ENCODE peak calls at places on chromosomes 2 and 18, in nine cellular contexts. One of them, this sample, is unnamed.

GRCh38 chr18:11387880-11388279 is 221.5 kb upstream of the SLC35G4 start:
- DNase-seq in CD4-positive, alpha-beta T cell: no peak
- DNase-seq in B cell: no peak
- DNase-seq in cardiac muscle cell: peak; percentile 63
- DNase-seq in lower lobe of right lung: no peak
- DNase-seq in cardiac fibroblast: peak; percentile 51
- DNase-seq in fibroblast of mammary gland: peak; percentile 51
- DNase-seq in HFFc6: peak; percentile 59
- DNase-seq in HL-60: peak; percentile 69
- DNase-seq in this sample: no peak

GRCh38 chr2:197195591-197195990 is 115.0 kb downstream of the ANKRD44 start:
- DNase-seq in CD4-positive, alpha-beta T cell: no peak
- DNase-seq in HL-60: no peak
- DNase-seq in HFFc6: no peak
- DNase-seq in fibroblast of mammary gland: no peak
- DNase-seq in cardiac muscle cell: no peak
- DNase-seq in cardiac fibroblast: no peak
- DNase-seq in B cell: no peak
- DNase-seq in lower lobe of right lung: no peak
- DNase-seq in this sample: no peak

GRCh38 chr2:239052046-239052445 is 204.2 kb downstream of the TWIST2 start:
- DNase-seq in B cell: no peak
- DNase-seq in CD4-positive, alpha-beta T cell: no peak
- DNase-seq in HL-60: no peak
- DNase-seq in lower lobe of right lung: no peak
- DNase-seq in cardiac muscle cell: no peak
- DNase-seq in fibroblast of mammary gland: no peak
- DNase-seq in cardiac fibroblast: no peak
- DNase-seq in HFFc6: no peak
- DNase-seq in this sample: no peak

GRCh38 chr18:76490701-76491171 is 4.3 kb downstream of the ZNF516 start:
- DNase-seq in fibroblast of mammary gland: peak; percentile 38
- DNase-seq in HL-60: peak; percentile 29
- DNase-seq in HFFc6: no peak
- DNase-seq in cardiac muscle cell: peak; percentile 25
- DNase-seq in CD4-positive, alpha-beta T cell: peak; percentile 66
- DNase-seq in cardiac fibroblast: no peak
- DNase-seq in B cell: peak; percentile 72
- DNase-seq in lower lobe of right lung: peak; percentile 81
- DNase-seq in this sample: no peak

GRCh38 chr2:112640800-112641675 is 4.7 kb upstream of the SLC20A1 start:
- DNase-seq in CD4-positive, alpha-beta T cell: no peak
- DNase-seq in cardiac fibroblast: peak; percentile 80
- DNase-seq in B cell: no peak
- DNase-seq in HFFc6: peak; percentile 71
- DNase-seq in cardiac muscle cell: peak; percentile 87
- DNase-seq in lower lobe of right lung: no peak
- DNase-seq in HL-60: no peak
- DNase-seq in fibroblast of mammary gland: peak; percentile 97
- DNase-seq in this sample: no peak

GRCh38 chr2:76427447-76427846 is 716.7 kb upstream of the GCFC2 start:
- DNase-seq in B cell: no peak
- DNase-seq in fibroblast of mammary gland: no peak
- DNase-seq in cardiac fibroblast: no peak
- DNase-seq in HL-60: no peak
- DNase-seq in CD4-positive, alpha-beta T cell: no peak
- DNase-seq in cardiac muscle cell: no peak
- DNase-seq in lower lobe of right lung: no peak
- DNase-seq in HFFc6: no peak
- DNase-seq in this sample: no peak

GRCh38 chr2:112709703-112710102 is 11.1 kb upstream of the NT5DC4 start:
- DNase-seq in cardiac fibroblast: no peak
- DNase-seq in B cell: no peak
- DNase-seq in fibroblast of mammary gland: no peak
- DNase-seq in HL-60: no peak
- DNase-seq in CD4-positive, alpha-beta T cell: no peak
- DNase-seq in lower lobe of right lung: no peak
- DNase-seq in cardiac muscle cell: no peak
- DNase-seq in HFFc6: no peak
- DNase-seq in this sample: no peak

GRCh38 chr2:64640153-64641044 is 13.3 kb downstream of the SERTAD2 start:
- DNase-seq in cardiac fibroblast: no peak
- DNase-seq in CD4-positive, alpha-beta T cell: no peak
- DNase-seq in lower lobe of right lung: no peak
- DNase-seq in B cell: no peak
- DNase-seq in cardiac muscle cell: peak; percentile 27
- DNase-seq in HFFc6: peak; percentile 7
- DNase-seq in HL-60: no peak
- DNase-seq in fibroblast of mammary gland: no peak
- DNase-seq in this sample: no peak

GRCh38 chr18:28208712-28209265 is 31.9 kb upstream of the CDH2 start:
- DNase-seq in CD4-positive, alpha-beta T cell: no peak
- DNase-seq in HL-60: no peak
- DNase-seq in cardiac fibroblast: no peak
- DNase-seq in cardiac muscle cell: no peak
- DNase-seq in B cell: no peak
- DNase-seq in fibroblast of mammary gland: no peak
- DNase-seq in lower lobe of right lung: no peak
- DNase-seq in HFFc6: no peak
- DNase-seq in this sample: no peak

GRCh38 chr2:149422337-149422990 is 92.1 kb downstream of the LYPD6 start:
- DNase-seq in CD4-positive, alpha-beta T cell: no peak
- DNase-seq in cardiac fibroblast: peak; percentile 44
- DNase-seq in HL-60: no peak
- DNase-seq in lower lobe of right lung: no peak
- DNase-seq in fibroblast of mammary gland: no peak
- DNase-seq in cardiac muscle cell: peak; percentile 31
- DNase-seq in B cell: no peak
- DNase-seq in HFFc6: peak; percentile 56
- DNase-seq in this sample: no peak

GRCh38 chr2:146807568-146808168 is 1037.2 kb upstream of the ACVR2A start:
- DNase-seq in lower lobe of right lung: no peak
- DNase-seq in HFFc6: no peak
- DNase-seq in HL-60: no peak
- DNase-seq in fibroblast of mammary gland: no peak
- DNase-seq in cardiac muscle cell: no peak
- DNase-seq in B cell: no peak
- DNase-seq in cardiac fibroblast: no peak
- DNase-seq in CD4-positive, alpha-beta T cell: no peak
- DNase-seq in this sample: no peak

GRCh38 chr2:163794635-163795034 is 58.8 kb upstream of the FIGN start:
- DNase-seq in cardiac fibroblast: peak; percentile 32
- DNase-seq in lower lobe of right lung: no peak
- DNase-seq in cardiac muscle cell: peak; percentile 16
- DNase-seq in HL-60: no peak
- DNase-seq in B cell: no peak
- DNase-seq in HFFc6: no peak
- DNase-seq in CD4-positive, alpha-beta T cell: no peak
- DNase-seq in fibroblast of mammary gland: peak; percentile 6
- DNase-seq in this sample: no peak

GRCh38 chr2:121532347-121532766 is 1.7 kb downstream of the RNU4ATAC start:
- DNase-seq in CD4-positive, alpha-beta T cell: no peak
- DNase-seq in HFFc6: peak; percentile 36
- DNase-seq in cardiac muscle cell: peak; percentile 76
- DNase-seq in HL-60: peak; percentile 44
- DNase-seq in fibroblast of mammary gland: peak; percentile 70
- DNase-seq in B cell: no peak
- DNase-seq in lower lobe of right lung: no peak
- DNase-seq in cardiac fibroblast: peak; percentile 62
- DNase-seq in this sample: no peak

GRCh38 chr2:72149556-72150156 is 2.0 kb upstream of the CYP26B1 start:
- DNase-seq in fibroblast of mammary gland: no peak
- DNase-seq in lower lobe of right lung: no peak
- DNase-seq in HL-60: no peak
- DNase-seq in CD4-positive, alpha-beta T cell: no peak
- DNase-seq in HFFc6: no peak
- DNase-seq in cardiac fibroblast: no peak
- DNase-seq in B cell: no peak
- DNase-seq in cardiac muscle cell: no peak
- DNase-seq in this sample: no peak

GRCh38 chr2:220703279-220703678 is 868.8 kb downstream of the EPHA4 start:
- DNase-seq in HL-60: no peak
- DNase-seq in cardiac fibroblast: no peak
- DNase-seq in HFFc6: peak; percentile 29
- DNase-seq in lower lobe of right lung: no peak
- DNase-seq in fibroblast of mammary gland: no peak
- DNase-seq in CD4-positive, alpha-beta T cell: no peak
- DNase-seq in cardiac muscle cell: no peak
- DNase-seq in B cell: no peak
- DNase-seq in this sample: no peak

GRCh38 chr18:42011053-42011452 is 56.0 kb downstream of the PIK3C3 start:
- DNase-seq in cardiac fibroblast: no peak
- DNase-seq in lower lobe of right lung: no peak
- DNase-seq in HL-60: no peak
- DNase-seq in B cell: no peak
- DNase-seq in CD4-positive, alpha-beta T cell: no peak
- DNase-seq in cardiac muscle cell: no peak
- DNase-seq in fibroblast of mammary gland: no peak
- DNase-seq in HFFc6: no peak
- DNase-seq in this sample: no peak

GRCh38 chr2:100852999-100853908 is 33.3 kb downstream of the NPAS2 start:
- DNase-seq in HL-60: no peak
- DNase-seq in CD4-positive, alpha-beta T cell: no peak
- DNase-seq in fibroblast of mammary gland: peak; percentile 38
- DNase-seq in B cell: no peak
- DNase-seq in HFFc6: no peak
- DNase-seq in cardiac muscle cell: no peak
- DNase-seq in cardiac fibroblast: no peak
- DNase-seq in lower lobe of right lung: no peak
- DNase-seq in this sample: no peak

GRCh38 chr2:96100893-96101304 is 15.5 kb downstream of the ADRA2B start:
- DNase-seq in cardiac fibroblast: no peak
- DNase-seq in CD4-positive, alpha-beta T cell: no peak
- DNase-seq in HFFc6: no peak
- DNase-seq in fibroblast of mammary gland: no peak
- DNase-seq in B cell: no peak
- DNase-seq in HL-60: no peak
- DNase-seq in cardiac muscle cell: no peak
- DNase-seq in lower lobe of right lung: no peak
- DNase-seq in this sample: no peak

GRCh38 chr2:187461294-187462261 is 13.5 kb upstream of the CALCRL start:
- DNase-seq in cardiac fibroblast: peak; percentile 41
- DNase-seq in HFFc6: no peak
- DNase-seq in cardiac muscle cell: peak; percentile 74
- DNase-seq in B cell: no peak
- DNase-seq in CD4-positive, alpha-beta T cell: no peak
- DNase-seq in fibroblast of mammary gland: no peak
- DNase-seq in HL-60: no peak
- DNase-seq in lower lobe of right lung: peak; percentile 34
- DNase-seq in this sample: no peak

GRCh38 chr2:33342171-33342570 is 134.3 kb upstream of the RASGRP3 start:
- DNase-seq in CD4-positive, alpha-beta T cell: no peak
- DNase-seq in HL-60: no peak
- DNase-seq in cardiac fibroblast: no peak
- DNase-seq in B cell: no peak
- DNase-seq in fibroblast of mammary gland: no peak
- DNase-seq in HFFc6: no peak
- DNase-seq in lower lobe of right lung: no peak
- DNase-seq in cardiac muscle cell: no peak
- DNase-seq in this sample: no peak
- TF ChIP-seq CTCF in CD4-positive, alpha-beta T cell: no peak
- TF ChIP-seq CTCF in HL-60: no peak
- TF ChIP-seq CTCF in cardiac fibroblast: no peak
- TF ChIP-seq CTCF in B cell: no peak
- TF ChIP-seq CTCF in fibroblast of mammary gland: no peak
- TF ChIP-seq CTCF in HFFc6: no peak
- TF ChIP-seq CTCF in lower lobe of right lung: no peak
- TF ChIP-seq CTCF in cardiac muscle cell: no peak
- TF ChIP-seq CTCF in this sample: no peak

GRCh38 chr2:52659536-52659935 is 1108.1 kb upstream of the CHAC2 start:
- DNase-seq in CD4-positive, alpha-beta T cell: no peak
- DNase-seq in lower lobe of right lung: no peak
- DNase-seq in cardiac fibroblast: no peak
- DNase-seq in B cell: no peak
- DNase-seq in HFFc6: no peak
- DNase-seq in HL-60: no peak
- DNase-seq in fibroblast of mammary gland: no peak
- DNase-seq in cardiac muscle cell: no peak
- DNase-seq in this sample: no peak

GRCh38 chr2:52658598-52658997 is 1109.0 kb upstream of the CHAC2 start:
- DNase-seq in HFFc6: peak; percentile 87
- DNase-seq in cardiac fibroblast: peak; percentile 87
- DNase-seq in cardiac muscle cell: peak; percentile 82
- DNase-seq in fibroblast of mammary gland: peak; percentile 77
- DNase-seq in HL-60: no peak
- DNase-seq in lower lobe of right lung: no peak
- DNase-seq in CD4-positive, alpha-beta T cell: no peak
- DNase-seq in B cell: no peak
- DNase-seq in this sample: no peak
- TF ChIP-seq CTCF in HFFc6: no peak
- TF ChIP-seq CTCF in cardiac fibroblast: no peak
- TF ChIP-seq CTCF in cardiac muscle cell: no peak
- TF ChIP-seq CTCF in fibroblast of mammary gland: no peak
- TF ChIP-seq CTCF in HL-60: no peak
- TF ChIP-seq CTCF in lower lobe of right lung: no peak
- TF ChIP-seq CTCF in CD4-positive, alpha-beta T cell: no peak
- TF ChIP-seq CTCF in B cell: no peak
- TF ChIP-seq CTCF in this sample: no peak

GRCh38 chr2:48009256-48009655 is 103.0 kb upstream of the FBXO11 start:
- DNase-seq in cardiac fibroblast: no peak
- DNase-seq in HFFc6: no peak
- DNase-seq in cardiac muscle cell: no peak
- DNase-seq in lower lobe of right lung: no peak
- DNase-seq in HL-60: no peak
- DNase-seq in CD4-positive, alpha-beta T cell: no peak
- DNase-seq in fibroblast of mammary gland: no peak
- DNase-seq in B cell: no peak
- DNase-seq in this sample: no peak

GRCh38 chr2:48007699-48008268 is 101.5 kb upstream of the FBXO11 start:
- DNase-seq in HFFc6: no peak
- DNase-seq in fibroblast of mammary gland: no peak
- DNase-seq in lower lobe of right lung: no peak
- DNase-seq in cardiac fibroblast: no peak
- DNase-seq in B cell: no peak
- DNase-seq in HL-60: no peak
- DNase-seq in cardiac muscle cell: no peak
- DNase-seq in CD4-positive, alpha-beta T cell: no peak
- DNase-seq in this sample: no peak

GRCh38 chr2:48001498-48001897 is 95.2 kb upstream of the FBXO11 start:
- DNase-seq in HL-60: no peak
- DNase-seq in lower lobe of right lung: no peak
- DNase-seq in cardiac fibroblast: no peak
- DNase-seq in HFFc6: no peak
- DNase-seq in fibroblast of mammary gland: no peak
- DNase-seq in CD4-positive, alpha-beta T cell: no peak
- DNase-seq in B cell: no peak
- DNase-seq in cardiac muscle cell: no peak
- DNase-seq in this sample: no peak

GRCh38 chr2:48006094-48006493 is 99.8 kb upstream of the FBXO11 start:
- DNase-seq in fibroblast of mammary gland: no peak
- DNase-seq in cardiac muscle cell: no peak
- DNase-seq in B cell: no peak
- DNase-seq in CD4-positive, alpha-beta T cell: no peak
- DNase-seq in HL-60: no peak
- DNase-seq in cardiac fibroblast: no peak
- DNase-seq in HFFc6: no peak
- DNase-seq in lower lobe of right lung: no peak
- DNase-seq in this sample: no peak
- TF ChIP-seq CTCF in fibroblast of mammary gland: no peak
- TF ChIP-seq CTCF in cardiac muscle cell: no peak
- TF ChIP-seq CTCF in B cell: no peak
- TF ChIP-seq CTCF in CD4-positive, alpha-beta T cell: no peak
- TF ChIP-seq CTCF in HL-60: no peak
- TF ChIP-seq CTCF in cardiac fibroblast: no peak
- TF ChIP-seq CTCF in HFFc6: no peak
- TF ChIP-seq CTCF in lower lobe of right lung: no peak
- TF ChIP-seq CTCF in this sample: no peak

GRCh38 chr2:23760746-23761145 is 166.2 kb downstream of the ATAD2B start:
- DNase-seq in fibroblast of mammary gland: peak; percentile 71
- DNase-seq in CD4-positive, alpha-beta T cell: no peak
- DNase-seq in cardiac fibroblast: peak; percentile 79
- DNase-seq in lower lobe of right lung: no peak
- DNase-seq in HL-60: no peak
- DNase-seq in cardiac muscle cell: peak; percentile 78
- DNase-seq in B cell: no peak
- DNase-seq in HFFc6: peak; percentile 55
- DNase-seq in this sample: no peak
- TF ChIP-seq CTCF in fibroblast of mammary gland: peak; percentile 27
- TF ChIP-seq CTCF in CD4-positive, alpha-beta T cell: no peak
- TF ChIP-seq CTCF in cardiac fibroblast: peak; percentile 37
- TF ChIP-seq CTCF in lower lobe of right lung: peak; percentile 20
- TF ChIP-seq CTCF in HL-60: no peak
- TF ChIP-seq CTCF in cardiac muscle cell: peak; percentile 24
- TF ChIP-seq CTCF in B cell: no peak
- TF ChIP-seq CTCF in HFFc6: peak; percentile 75
- TF ChIP-seq CTCF in this sample: no peak

This sample was measured in nephron progenitor cell.